ENCODE peak calls at places on chromosome 11, in nine cellular contexts. X, Q, K, B, D, M, Z, J and I are unnamed samples.

GRCh38 chr11:66338276-66339162 is 2.3 kb upstream of the RIN1 start:
- DNase-seq in X (no peak), Q (no peak), K (peak; percentile 48), B (no peak), D (no peak), M (no peak), Z (no peak), J (no peak), I (no peak)

GRCh38 chr11:78069465-78069864 is 5.8 kb downstream of the THRSP start:
- DNase-seq in X (no peak), Q (no peak), K (no peak), B (no peak), D (no peak), M (no peak), Z (no peak), J (no peak), I (no peak)

GRCh38 chr11:87290304-87290922 is 252.7 kb downstream of the TMEM135 start:
- DNase-seq in X (peak; percentile 63), Q (peak; percentile 56), K (no peak), B (peak; percentile 38), D (no peak), M (peak; percentile 68), Z (peak; percentile 90), J (peak; percentile 23), I (peak; percentile 52)

GRCh38 chr11:75639752-75640151 is 29.1 kb downstream of the MAP6 start:
- DNase-seq in X (no peak), Q (peak; percentile 21), K (peak; percentile 59), B (no peak), D (no peak), M (peak; percentile 73), Z (peak; percentile 75), J (no peak), I (no peak)

GRCh38 chr11:47837292-47837691 is 10.9 kb downstream of the NUP160 start:
- DNase-seq in X (no peak), Q (no peak), K (no peak), B (no peak), D (no peak), M (no peak), Z (no peak), J (no peak), I (no peak)

GRCh38 chr11:91194551-91194950 is 971.7 kb upstream of the CHORDC1 start:
- DNase-seq in X (no peak), Q (no peak), K (no peak), B (no peak), D (no peak), M (no peak), Z (no peak), J (no peak), I (no peak)

GRCh38 chr11:58507355-58507754 is 550 bp downstream of the OR5B21 start:
- DNase-seq in X (no peak), Q (no peak), K (no peak), B (no peak), D (no peak), M (no peak), Z (no peak), J (no peak), I (no peak)

GRCh38 chr11:112042161-112042960 is 17.2 kb downstream of the DLAT start:
- DNase-seq in X (no peak), Q (peak; percentile 17), K (no peak), B (peak; percentile 64), D (no peak), M (peak; percentile 72), Z (peak; percentile 17), J (peak; percentile 28), I (no peak)

GRCh38 chr11:13260963-13261599 is 16.5 kb upstream of the BMAL1 start:
- DNase-seq in X (no peak), Q (peak; percentile 32), K (peak; percentile 51), B (no peak), D (no peak), M (peak; percentile 79), Z (no peak), J (no peak), I (no peak)

GRCh38 chr11:73554677-73555320 is 43.1 kb downstream of the FAM168A start:
- DNase-seq in X (no peak), Q (no peak), K (no peak), B (no peak), D (no peak), M (no peak), Z (no peak), J (no peak), I (no peak)

GRCh38 chr11:112697371-112697770 is 263.8 kb upstream of the NCAM1 start:
- DNase-seq in X (no peak), Q (no peak), K (no peak), B (no peak), D (no peak), M (no peak), Z (no peak), J (no peak), I (no peak)

GRCh38 chr11:31131760-31132159 is 237.8 kb downstream of the DCDC1 start:
- DNase-seq in X (no peak), Q (no peak), K (no peak), B (no peak), D (no peak), M (no peak), Z (no peak), J (no peak), I (no peak)

GRCh38 chr11:134025086-134025437 is 43.8 kb upstream of the JAM3 start:
- DNase-seq in X (no peak), Q (no peak), K (peak; percentile 40), B (no peak), D (no peak), M (no peak), Z (no peak), J (no peak), I (no peak)

GRCh38 chr11:130817608-130817944 is 98.7 kb downstream of the SNX19 start:
- DNase-seq in X (no peak), Q (no peak), K (no peak), B (no peak), D (no peak), M (peak; percentile 80), Z (peak; percentile 73), J (no peak), I (no peak)

GRCh38 chr11:40276960-40277359 is 1182.5 kb downstream of the LRRC4C start:
- DNase-seq in X (no peak), Q (no peak), K (no peak), B (no peak), D (no peak), M (no peak), Z (no peak), J (no peak), I (no peak)

GRCh38 chr11:102323542-102324261 is 6.4 kb downstream of the BIRC3 start:
- DNase-seq in X (no peak), Q (no peak), K (no peak), B (no peak), D (peak; percentile 61), M (peak; percentile 86), Z (peak; percentile 82), J (peak; percentile 69), I (no peak)

GRCh38 chr11:67416416-67417335 is 1.2 kb downstream of the CARNS1 start:
- DNase-seq in X (no peak), Q (no peak), K (peak; percentile 82), B (no peak), D (no peak), M (peak; percentile 27), Z (no peak), J (no peak), I (no peak)

GRCh38 chr11:76823481-76824028 is 37.2 kb upstream of the ACER3 start:
- DNase-seq in X (peak; percentile 74), Q (peak; percentile 64), K (no peak), B (peak; percentile 88), D (no peak), M (peak; percentile 89), Z (peak; percentile 53), J (peak; percentile 88), I (peak; percentile 98)

GRCh38 chr11:100624346-100624745 is 62.7 kb upstream of the ARHGAP42 start:
- DNase-seq in X (no peak), Q (peak; percentile 31), K (no peak), B (no peak), D (no peak), M (peak; percentile 25), Z (no peak), J (no peak), I (no peak)

GRCh38 chr11:129932385-129933067 is 37.1 kb upstream of the NFRKB start:
- DNase-seq in X (no peak), Q (no peak), K (no peak), B (no peak), D (no peak), M (no peak), Z (no peak), J (no peak), I (no peak)

GRCh38 chr11:126282742-126283591 is at the start of gene TIRAP:
- DNase-seq in X (peak; percentile 21), Q (peak; percentile 77), K (peak; percentile 84), B (no peak), D (no peak), M (peak; percentile 69), Z (peak; percentile 83), J (no peak), I (no peak)

GRCh38 chr11:74853223-74853622 is 95.7 kb downstream of the XRRA1 start:
- DNase-seq in X (no peak), Q (no peak), K (no peak), B (no peak), D (no peak), M (no peak), Z (no peak), J (no peak), I (no peak)

GRCh38 chr11:120031612-120032600 is 106.0 kb downstream of the TRIM29 start:
- DNase-seq in X (no peak), Q (no peak), K (no peak), B (no peak), D (no peak), M (no peak), Z (no peak), J (no peak), I (no peak)

GRCh38 chr11:73308003-73308962 is at the start of gene ARHGEF17:
- DNase-seq in X (peak; percentile 76), Q (peak; percentile 46), K (no peak), B (peak; percentile 34), D (no peak), M (peak; percentile 88), Z (peak; percentile 85), J (peak; percentile 86), I (no peak)

GRCh38 chr11:69480547-69481392 is 693 bp upstream of the LINC01488 start:
- DNase-seq in X (no peak), Q (no peak), K (peak; percentile 75), B (no peak), D (no peak), M (peak; percentile 46), Z (no peak), J (no peak), I (no peak)

GRCh38 chr11:61332266-61332822 is 561 bp downstream of the DDB1 start:
- DNase-seq in X (no peak), Q (no peak), K (no peak), B (no peak), D (no peak), M (peak; percentile 58), Z (peak; percentile 72), J (no peak), I (no peak)

GRCh38 chr11:60786811-60787567 is 1.9 kb downstream of the MS4A10 start:
- DNase-seq in X (no peak), Q (no peak), K (peak; percentile 56), B (no peak), D (peak; percentile 51), M (peak; percentile 95), Z (peak; percentile 14), J (no peak), I (peak; percentile 81)

GRCh38 chr11:116072776-116073175 is 568.6 kb upstream of the CADM1 start:
- DNase-seq in X (no peak), Q (no peak), K (no peak), B (no peak), D (no peak), M (no peak), Z (no peak), J (no peak), I (no peak)

GRCh38 chr11:122746611-122747305 is 91.2 kb downstream of the UBASH3B start:
- DNase-seq in X (no peak), Q (no peak), K (no peak), B (no peak), D (no peak), M (no peak), Z (no peak), J (no peak), I (no peak)

GRCh38 chr11:15213471-15214231 is 98.9 kb downstream of the INSC start:
- DNase-seq in X (no peak), Q (peak; percentile 23), K (no peak), B (no peak), D (no peak), M (no peak), Z (no peak), J (no peak), I (no peak)

GRCh38 chr11:10522921-10523320 is 18.1 kb downstream of the RNF141 start:
- DNase-seq in X (no peak), Q (no peak), K (no peak), B (no peak), D (no peak), M (no peak), Z (peak; percentile 24), J (no peak), I (no peak)